ENCODE peak calls at places on chromosomes 16 and 17, in six cellular contexts. One of them, this sample, is unnamed.

GRCh38 chr17:48174833-48175232 is 67.3 kb downstream of the SNX11 start:
- DNase-seq in GM04504: no peak
- DNase-seq in cardiac muscle cell: no peak
- DNase-seq in CD8-positive, alpha-beta T cell: no peak
- DNase-seq in DMS79: no peak
- DNase-seq in HT1080: no peak
- DNase-seq in this sample: no peak

GRCh38 chr17:44875761-44876160 is 23.5 kb downstream of the EFTUD2 start:
- DNase-seq in DMS79: no peak
- DNase-seq in HT1080: no peak
- DNase-seq in CD8-positive, alpha-beta T cell: no peak
- DNase-seq in GM04504: no peak
- DNase-seq in cardiac muscle cell: no peak
- DNase-seq in this sample: no peak

GRCh38 chr16:74570412-74571301 is 36.3 kb downstream of the GLG1 start:
- DNase-seq in HT1080: no peak
- DNase-seq in cardiac muscle cell: no peak
- DNase-seq in CD8-positive, alpha-beta T cell: no peak
- DNase-seq in DMS79: no peak
- DNase-seq in GM04504: no peak
- DNase-seq in this sample: no peak

GRCh38 chr17:35170968-35171771 is 23.0 kb downstream of the SLC35G3 start:
- DNase-seq in GM04504: peak
- DNase-seq in cardiac muscle cell: peak
- DNase-seq in HT1080: peak
- DNase-seq in DMS79: no peak
- DNase-seq in CD8-positive, alpha-beta T cell: peak
- DNase-seq in this sample: peak

GRCh38 chr16:75012380-75013081 is 13.7 kb downstream of the ZNRF1 start:
- DNase-seq in GM04504: no peak
- DNase-seq in HT1080: no peak
- DNase-seq in cardiac muscle cell: no peak
- DNase-seq in CD8-positive, alpha-beta T cell: no peak
- DNase-seq in DMS79: no peak
- DNase-seq in this sample: no peak

GRCh38 chr16:74936902-74937560 is 47.9 kb downstream of the WDR59 start:
- DNase-seq in GM04504: peak
- DNase-seq in HT1080: peak
- DNase-seq in cardiac muscle cell: peak
- DNase-seq in DMS79: no peak
- DNase-seq in CD8-positive, alpha-beta T cell: no peak
- DNase-seq in this sample: no peak

GRCh38 chr17:62641101-62641500 is 13.6 kb downstream of the MRC2 start:
- DNase-seq in cardiac muscle cell: no peak
- DNase-seq in GM04504: no peak
- DNase-seq in CD8-positive, alpha-beta T cell: no peak
- DNase-seq in DMS79: no peak
- DNase-seq in HT1080: no peak
- DNase-seq in this sample: no peak

GRCh38 chr17:8126306-8127066 is 2.6 kb upstream of the HES7 start:
- DNase-seq in cardiac muscle cell: no peak
- DNase-seq in CD8-positive, alpha-beta T cell: no peak
- DNase-seq in GM04504: no peak
- DNase-seq in DMS79: peak
- DNase-seq in HT1080: peak
- DNase-seq in this sample: no peak

GRCh38 chr17:72710834-72711233 is 381.7 kb downstream of the SLC39A11 start:
- DNase-seq in DMS79: no peak
- DNase-seq in HT1080: no peak
- DNase-seq in CD8-positive, alpha-beta T cell: no peak
- DNase-seq in GM04504: no peak
- DNase-seq in cardiac muscle cell: no peak
- DNase-seq in this sample: no peak

GRCh38 chr16:12092347-12092882 is 115.9 kb downstream of the SNX29 start:
- DNase-seq in GM04504: peak
- DNase-seq in HT1080: peak
- DNase-seq in cardiac muscle cell: peak
- DNase-seq in CD8-positive, alpha-beta T cell: no peak
- DNase-seq in DMS79: peak
- DNase-seq in this sample: no peak

GRCh38 chr17:17326275-17326875 is 23.2 kb downstream of the NT5M start:
- DNase-seq in CD8-positive, alpha-beta T cell: no peak
- DNase-seq in DMS79: no peak
- DNase-seq in HT1080: no peak
- DNase-seq in GM04504: no peak
- DNase-seq in cardiac muscle cell: no peak
- DNase-seq in this sample: no peak

GRCh38 chr17:55175788-55176425 is 88.9 kb upstream of the HLF start:
- DNase-seq in DMS79: no peak
- DNase-seq in cardiac muscle cell: no peak
- DNase-seq in HT1080: no peak
- DNase-seq in CD8-positive, alpha-beta T cell: no peak
- DNase-seq in GM04504: no peak
- DNase-seq in this sample: peak

GRCh38 chr17:8745586-8746500 is 1.2 kb upstream of the CCDC42 start:
- DNase-seq in cardiac muscle cell: peak
- DNase-seq in DMS79: no peak
- DNase-seq in GM04504: peak
- DNase-seq in CD8-positive, alpha-beta T cell: peak
- DNase-seq in HT1080: peak
- DNase-seq in this sample: peak

GRCh38 chr16:51242281-51242994 is 91.4 kb upstream of the SALL1 start:
- DNase-seq in HT1080: no peak
- DNase-seq in cardiac muscle cell: no peak
- DNase-seq in GM04504: no peak
- DNase-seq in DMS79: no peak
- DNase-seq in CD8-positive, alpha-beta T cell: no peak
- DNase-seq in this sample: no peak

GRCh38 chr17:2982854-2983636 is 80.4 kb downstream of the OR1D5 start:
- DNase-seq in cardiac muscle cell: peak
- DNase-seq in HT1080: peak
- DNase-seq in DMS79: peak
- DNase-seq in CD8-positive, alpha-beta T cell: no peak
- DNase-seq in GM04504: peak
- DNase-seq in this sample: no peak

GRCh38 chr17:18961634-18962493 is 9.9 kb downstream of the SLC5A10 start:
- DNase-seq in HT1080: no peak
- DNase-seq in cardiac muscle cell: no peak
- DNase-seq in DMS79: no peak
- DNase-seq in CD8-positive, alpha-beta T cell: no peak
- DNase-seq in GM04504: no peak
- DNase-seq in this sample: no peak

GRCh38 chr16:15398618-15399316 is 3.2 kb downstream of the MPV17L start:
- DNase-seq in cardiac muscle cell: no peak
- DNase-seq in DMS79: no peak
- DNase-seq in GM04504: no peak
- DNase-seq in HT1080: no peak
- DNase-seq in CD8-positive, alpha-beta T cell: no peak
- DNase-seq in this sample: no peak

GRCh38 chr17:57985675-57985974 is 2.4 kb downstream of the VEZF1 start:
- DNase-seq in HT1080: peak
- DNase-seq in CD8-positive, alpha-beta T cell: no peak
- DNase-seq in cardiac muscle cell: no peak
- DNase-seq in GM04504: no peak
- DNase-seq in DMS79: no peak
- DNase-seq in this sample: no peak

GRCh38 chr17:64306850-64307463 is 43.9 kb upstream of the TEX2 start:
- DNase-seq in GM04504: peak
- DNase-seq in cardiac muscle cell: peak
- DNase-seq in CD8-positive, alpha-beta T cell: peak
- DNase-seq in DMS79: no peak
- DNase-seq in HT1080: peak
- DNase-seq in this sample: peak

GRCh38 chr17:28738680-28739384 is 5.0 kb upstream of the TRAF4 start:
- DNase-seq in HT1080: no peak
- DNase-seq in cardiac muscle cell: no peak
- DNase-seq in GM04504: no peak
- DNase-seq in DMS79: no peak
- DNase-seq in CD8-positive, alpha-beta T cell: peak
- DNase-seq in this sample: peak

GRCh38 chr17:66900126-66901010 is 64.1 kb upstream of the CACNG4 start:
- DNase-seq in CD8-positive, alpha-beta T cell: no peak
- DNase-seq in cardiac muscle cell: peak
- DNase-seq in GM04504: no peak
- DNase-seq in DMS79: no peak
- DNase-seq in HT1080: no peak
- DNase-seq in this sample: no peak

GRCh38 chr17:60134396-60135159 is 15.2 kb upstream of the CA4 start:
- DNase-seq in GM04504: peak
- DNase-seq in HT1080: no peak
- DNase-seq in CD8-positive, alpha-beta T cell: peak
- DNase-seq in DMS79: no peak
- DNase-seq in cardiac muscle cell: peak
- DNase-seq in this sample: peak

GRCh38 chr17:2602597-2603017 is 9.2 kb downstream of the PAFAH1B1 start:
- DNase-seq in DMS79: peak
- DNase-seq in GM04504: no peak
- DNase-seq in HT1080: no peak
- DNase-seq in cardiac muscle cell: no peak
- DNase-seq in CD8-positive, alpha-beta T cell: no peak
- DNase-seq in this sample: no peak

GRCh38 chr17:28507567-28508195 is 1.5 kb downstream of the FOXN1 start:
- DNase-seq in GM04504: no peak
- DNase-seq in DMS79: no peak
- DNase-seq in cardiac muscle cell: no peak
- DNase-seq in HT1080: no peak
- DNase-seq in CD8-positive, alpha-beta T cell: no peak
- DNase-seq in this sample: no peak

GRCh38 chr17:2849327-2849670 is 53.1 kb downstream of the RAP1GAP2 start:
- DNase-seq in GM04504: no peak
- DNase-seq in CD8-positive, alpha-beta T cell: no peak
- DNase-seq in DMS79: no peak
- DNase-seq in cardiac muscle cell: no peak
- DNase-seq in HT1080: no peak
- DNase-seq in this sample: no peak

GRCh38 chr16:54370653-54371052 is 84.1 kb upstream of the IRX3 start:
- DNase-seq in HT1080: no peak
- DNase-seq in cardiac muscle cell: peak
- DNase-seq in DMS79: no peak
- DNase-seq in CD8-positive, alpha-beta T cell: no peak
- DNase-seq in GM04504: no peak
- DNase-seq in this sample: no peak

GRCh38 chr17:81895400-81895799 is 3.9 kb downstream of the ANAPC11 start:
- DNase-seq in CD8-positive, alpha-beta T cell: peak
- DNase-seq in HT1080: no peak
- DNase-seq in GM04504: no peak
- DNase-seq in cardiac muscle cell: no peak
- DNase-seq in DMS79: no peak
- DNase-seq in this sample: no peak

GRCh38 chr17:75370288-75370687 is 35.2 kb downstream of the GRB2 start:
- DNase-seq in GM04504: no peak
- DNase-seq in DMS79: no peak
- DNase-seq in HT1080: no peak
- DNase-seq in CD8-positive, alpha-beta T cell: no peak
- DNase-seq in cardiac muscle cell: no peak
- DNase-seq in this sample: no peak

GRCh38 chr16:1438229-1439057 is 5.9 kb downstream of the CCDC154 start:
- DNase-seq in cardiac muscle cell: no peak
- DNase-seq in CD8-positive, alpha-beta T cell: no peak
- DNase-seq in DMS79: no peak
- DNase-seq in GM04504: no peak
- DNase-seq in HT1080: no peak
- DNase-seq in this sample: no peak

This sample was measured in B cell.